ENCODE peak calls at places on chromosomes 12 and 14, in six cellular contexts. X, W, Z, O, U and V are unnamed samples.

GRCh38 chr12:71216725-71217579 is 59.2 kb upstream of the TSPAN8 start:
- DNase-seq in U (peak), X (peak), W (peak), O (peak), Z (peak), V (peak)

GRCh38 chr12:59929091-59929490 is 333.3 kb downstream of the SLC16A7 start:
- DNase-seq in X (peak), Z (no peak), O (no peak), U (no peak), W (no peak), V (no peak)

GRCh38 chr14:81366259-81366658 is 33.9 kb downstream of the STON2 start:
- DNase-seq in Z (no peak), W (peak), X (peak), U (no peak), O (no peak), V (no peak)

GRCh38 chr14:76698191-76698590 is 63.1 kb upstream of the VASH1 start:
- DNase-seq in O (no peak), W (peak), Z (no peak), X (no peak), U (no peak), V (no peak)

GRCh38 chr12:46483572-46484395 is 111.2 kb upstream of the SLC38A2 start:
- DNase-seq in X (peak), U (no peak), Z (no peak), W (no peak), O (no peak), V (no peak)

GRCh38 chr12:78269620-78270019 is 438.9 kb downstream of the NAV3 start:
- DNase-seq in W (no peak), O (no peak), Z (no peak), X (no peak), U (no peak), V (no peak)

GRCh38 chr14:79318371-79318770 is 892.9 kb downstream of the DIO2 start:
- DNase-seq in O (no peak), U (no peak), X (no peak), Z (no peak), W (no peak), V (no peak)

GRCh38 chr12:86226481-86226880 is 29.7 kb downstream of the MGAT4C start:
- DNase-seq in X (no peak), O (no peak), W (no peak), Z (no peak), U (no peak), V (no peak)

GRCh38 chr12:68773582-68773981 is 27.6 kb downstream of the SLC35E3 start:
- DNase-seq in U (no peak), W (no peak), X (no peak), Z (no peak), O (no peak), V (no peak)

GRCh38 chr14:31913370-31913769 is 163.7 kb upstream of the ARHGAP5 start:
- DNase-seq in U (no peak), W (no peak), O (no peak), X (no peak), Z (no peak), V (no peak)

GRCh38 chr14:98173291-98173690 is 1098.7 kb downstream of the BCL11B start:
- DNase-seq in X (no peak), U (no peak), O (no peak), Z (no peak), W (no peak), V (peak)

GRCh38 chr12:113069751-113070116 is 13.2 kb downstream of the DTX1 start:
- DNase-seq in U (no peak), W (no peak), X (no peak), Z (no peak), O (no peak), V (no peak)

GRCh38 chr12:113072136-113072535 is 15.6 kb downstream of the DTX1 start:
- DNase-seq in O (no peak), Z (no peak), U (no peak), W (no peak), X (peak), V (no peak)

GRCh38 chr12:113071063-113071426 is 14.5 kb downstream of the DTX1 start:
- DNase-seq in W (no peak), Z (no peak), O (no peak), X (no peak), U (no peak), V (no peak)

GRCh38 chr12:113070117-113070906 is 13.8 kb downstream of the DTX1 start:
- DNase-seq in X (no peak), W (no peak), Z (no peak), O (no peak), U (no peak), V (no peak)

DNA sequence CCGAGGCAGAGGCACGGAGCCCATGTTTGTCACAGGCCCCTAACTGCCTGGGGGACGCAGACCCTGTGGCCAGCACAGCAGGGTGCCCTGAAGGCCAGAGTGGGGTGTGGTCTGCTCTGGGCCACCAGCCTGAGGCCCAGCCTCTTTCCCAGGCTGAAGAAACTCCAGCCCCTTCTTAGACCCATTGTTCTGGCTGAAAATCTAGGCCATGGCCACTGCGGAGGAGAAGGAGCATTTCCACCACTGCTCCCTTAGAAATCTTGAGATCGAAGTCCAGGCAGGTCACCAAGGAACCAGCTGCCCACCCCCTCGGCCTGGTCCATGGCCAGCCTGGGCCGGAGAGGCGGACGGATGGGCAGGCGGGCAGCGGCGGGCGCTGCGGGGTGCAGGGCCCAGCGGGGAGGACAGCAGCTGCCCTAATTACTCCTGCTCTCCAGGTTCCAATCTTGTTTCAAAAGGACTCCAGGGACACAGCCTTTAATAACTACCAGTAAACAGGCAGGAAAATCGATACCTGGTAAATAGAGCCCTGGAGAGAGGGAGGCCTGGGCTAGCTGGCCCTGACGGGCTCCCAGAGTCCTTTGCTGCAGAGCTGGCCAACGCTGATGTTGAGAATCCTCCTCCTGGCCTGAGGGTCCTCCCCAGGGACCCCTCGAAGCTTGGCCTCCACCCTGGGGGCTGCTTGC is 15.0 kb downstream of the DTX1 start:
- DNase-seq in X (no peak), Z (no peak), W (peak), O (no peak), U (no peak), V (no peak)
- H3K9ac ChIP-seq in X (no peak), Z (no peak), W (no peak), O (no peak), U (no peak), V (no peak)

GRCh38 chr12:130850418-130851021 is 11.5 kb upstream of the STX2 start:
- DNase-seq in U (no peak), W (peak), X (no peak), Z (no peak), O (no peak), V (no peak)
- H3K9ac ChIP-seq in U (no peak), W (no peak), X (no peak), Z (no peak), O (no peak), V (no peak)

DNA sequence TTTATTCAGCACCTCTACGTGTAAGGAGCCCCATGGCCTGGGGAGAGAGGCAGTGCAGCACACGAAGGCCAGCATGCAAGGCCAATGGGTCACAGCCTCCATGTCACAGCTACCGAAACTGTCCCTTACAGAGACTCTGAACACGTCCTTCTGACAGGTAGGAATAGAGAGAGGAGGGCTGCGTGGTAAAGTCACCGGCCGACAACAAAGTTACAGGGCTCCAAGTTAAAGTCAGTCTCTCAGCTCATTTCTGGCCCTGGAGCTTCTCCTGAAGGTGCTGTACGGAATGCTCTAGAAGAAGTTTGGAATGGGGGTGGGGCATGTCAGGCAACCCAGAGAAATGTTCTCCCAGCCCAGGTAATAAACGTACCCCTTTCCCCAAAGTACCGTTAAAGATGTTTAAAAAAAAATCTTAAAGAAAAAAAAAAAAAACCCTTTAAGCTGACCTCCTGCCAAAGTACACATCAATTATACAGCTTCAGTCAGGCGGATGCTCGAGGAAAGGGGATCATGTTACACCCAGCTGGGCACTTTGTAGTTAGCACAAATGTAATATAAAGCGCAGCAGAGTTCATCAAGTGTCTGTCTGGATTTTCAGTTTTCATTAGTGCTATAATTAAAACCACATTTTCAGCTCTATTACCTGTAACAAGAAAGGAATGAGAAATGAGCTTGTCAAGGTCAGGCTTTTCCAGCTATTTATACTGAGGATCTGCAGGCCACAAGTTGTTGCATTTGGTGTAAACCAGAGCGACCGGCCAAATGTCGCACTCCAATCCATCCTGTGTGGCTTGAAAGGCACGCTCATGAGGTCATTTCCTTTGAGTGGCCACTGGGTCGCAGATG is 53.3 kb upstream of the CDKN3 start:
- DNase-seq in U (no peak), X (peak), W (no peak), O (no peak), Z (no peak), V (no peak)
- H3K9ac ChIP-seq in U (peak), X (no peak), W (no peak), O (no peak), Z (no peak), V (no peak)

GRCh38 chr12:55703976-55704761 is 3.5 kb downstream of the ITGA7 start:
- DNase-seq in X (no peak), Z (no peak), O (no peak), W (no peak), U (no peak), V (no peak)
- H3K9ac ChIP-seq in X (no peak), Z (no peak), O (no peak), W (no peak), U (no peak), V (no peak)

GRCh38 chr12:106226884-106227640 is 20.8 kb downstream of the CKAP4 start:
- DNase-seq in U (peak), W (peak), Z (peak), X (peak), O (peak), V (peak)
- H3K9ac ChIP-seq in U (no peak), W (no peak), Z (no peak), X (peak), O (no peak), V (no peak)

DNA sequence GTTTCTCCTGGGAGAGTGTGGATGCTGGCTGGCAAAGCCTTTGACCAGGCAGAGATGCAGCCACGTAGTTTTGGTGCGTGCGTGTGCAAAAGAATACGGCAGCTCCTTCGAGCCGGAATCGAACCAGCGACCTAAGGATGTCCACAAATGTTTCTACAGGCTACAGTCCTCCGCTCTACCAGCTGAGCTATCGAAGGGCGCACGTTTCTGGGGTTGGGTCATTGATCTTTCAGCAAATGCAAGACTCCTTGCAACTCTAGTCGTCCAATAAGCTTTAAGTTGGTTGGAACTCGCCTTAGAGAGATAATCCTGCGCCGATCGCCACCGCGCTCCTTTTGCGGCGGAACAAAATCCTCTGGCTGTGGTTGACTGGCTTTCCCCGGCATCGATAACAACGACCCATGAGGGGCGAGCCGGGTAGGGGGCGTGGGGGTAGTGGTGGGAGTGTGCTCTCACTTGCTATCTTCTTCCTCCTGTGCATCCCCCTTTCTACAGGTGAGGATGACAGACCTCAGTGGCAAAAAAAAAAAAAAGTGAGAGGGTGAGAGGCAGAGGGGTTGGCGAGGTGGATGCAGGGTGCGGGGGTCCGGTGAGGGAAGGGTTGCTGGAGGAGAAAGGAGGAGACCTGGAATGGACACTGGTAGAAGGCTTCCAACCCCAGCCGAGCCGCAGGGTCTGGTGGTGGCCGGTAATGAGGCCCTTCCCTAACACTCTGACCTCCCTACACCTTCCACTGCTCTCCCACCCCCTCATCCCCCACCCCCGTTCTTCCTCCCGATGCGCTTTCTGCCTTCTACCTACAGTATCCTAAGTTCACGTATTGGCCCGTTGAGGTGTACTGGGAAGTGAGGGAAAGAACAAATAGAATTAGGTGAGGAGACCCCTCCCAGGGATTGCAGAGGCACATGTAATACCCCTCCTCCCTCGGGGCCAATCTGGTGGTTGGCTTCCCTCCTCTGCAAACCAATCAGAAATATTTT is 11.8 kb upstream of the OR6S1 start:
- DNase-seq in X (no peak), Z (peak), W (peak), U (no peak), O (peak), V (no peak)
- H3K9ac ChIP-seq in X (no peak), Z (no peak), W (peak), U (no peak), O (peak), V (no peak)

DNA sequence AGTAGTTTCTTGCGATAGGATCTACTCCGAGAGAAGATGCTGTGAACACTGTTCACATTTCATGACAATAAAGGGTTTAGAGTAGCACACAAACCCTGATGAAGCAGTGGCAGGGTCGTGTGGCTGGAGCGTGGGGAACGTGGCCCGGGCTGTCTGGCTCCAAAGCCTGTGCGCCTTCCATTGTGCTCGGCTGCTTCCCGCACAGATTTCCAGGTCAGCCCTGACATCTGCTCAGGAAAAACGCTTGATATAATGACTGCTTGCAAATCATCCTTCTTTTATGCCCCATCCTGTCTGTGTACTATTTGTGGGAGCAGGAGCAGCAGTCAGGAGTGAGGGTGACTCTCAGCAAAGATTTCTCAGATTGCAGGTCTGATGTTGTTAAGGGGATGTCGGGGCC is 78.6 kb downstream of the EML1 start:
- DNase-seq in Z (no peak), X (no peak), W (no peak), O (no peak), U (no peak), V (no peak)
- H3K9ac ChIP-seq in Z (no peak), X (no peak), W (no peak), O (no peak), U (no peak), V (no peak)

DNA sequence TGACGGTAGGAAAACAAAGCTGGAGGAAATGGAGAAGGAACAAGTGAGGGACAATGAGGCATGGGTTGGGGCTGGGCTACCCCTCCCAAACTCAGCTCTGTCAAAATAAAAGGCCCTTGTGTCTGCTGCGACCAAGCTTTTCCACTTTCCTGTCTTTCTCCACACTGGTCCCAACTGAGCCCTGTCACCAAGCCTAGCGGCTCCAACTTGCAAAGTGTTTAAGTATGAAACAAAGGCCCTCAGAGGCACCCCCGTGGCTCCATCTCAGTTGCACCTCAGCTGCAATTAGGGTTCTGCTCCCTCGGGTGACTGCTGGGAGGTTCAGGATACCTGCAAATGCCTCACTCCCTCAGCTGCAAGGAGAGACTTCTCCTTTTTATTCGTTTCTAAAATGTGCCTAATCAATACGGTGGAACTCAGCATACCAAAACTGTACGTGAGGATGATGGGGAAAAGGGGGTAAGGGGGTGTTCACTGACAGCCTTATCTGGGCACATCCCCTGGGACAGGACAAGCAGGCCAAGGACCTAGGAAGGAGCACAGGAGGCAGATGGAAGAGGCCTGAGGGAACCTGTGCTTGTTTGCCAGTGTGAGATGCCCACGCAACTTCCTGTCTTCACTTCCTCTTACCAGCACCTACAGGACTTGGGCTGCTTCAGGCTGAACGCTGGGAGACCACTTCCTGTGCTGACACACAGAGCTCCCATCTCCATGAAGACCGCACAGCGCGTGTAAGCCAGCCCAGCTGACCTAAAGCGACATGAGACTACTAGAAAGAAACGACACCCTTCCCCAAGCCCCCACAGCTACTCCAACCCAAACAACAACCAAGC is 8.9 kb downstream of the VAMP1 start:
- DNase-seq in X (no peak), U (no peak), W (no peak), Z (no peak), O (no peak), V (peak)
- H3K9ac ChIP-seq in X (no peak), U (peak), W (no peak), Z (no peak), O (no peak), V (peak)

DNA sequence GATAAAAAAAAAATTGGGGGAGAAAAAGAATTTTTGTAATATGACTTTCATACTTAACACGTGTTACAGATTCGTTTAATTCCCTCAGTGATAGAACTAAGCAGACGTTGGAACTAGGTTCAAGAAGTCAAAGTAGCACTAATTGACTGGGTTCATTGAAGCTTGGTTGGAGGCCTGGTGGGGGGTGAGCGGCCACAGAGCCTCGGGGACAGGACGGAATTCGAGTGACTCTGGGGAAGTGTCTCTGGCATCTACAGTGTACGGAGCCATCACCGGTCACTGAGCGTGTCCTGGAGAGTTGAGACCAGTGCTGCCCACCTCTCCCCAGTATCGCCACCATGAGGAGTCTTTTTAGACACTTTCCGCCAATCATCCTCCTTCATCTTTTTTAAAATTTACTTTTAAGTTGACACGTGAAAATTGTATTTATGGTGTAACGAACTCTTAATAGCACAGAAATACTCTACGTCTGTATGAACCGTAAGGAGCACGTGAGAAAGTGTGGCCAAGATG is 1.3 kb downstream of the ZFYVE21 start:
- DNase-seq in W (no peak), Z (no peak), O (no peak), X (no peak), U (no peak), V (no peak)
- H3K9ac ChIP-seq in W (peak), Z (peak), O (peak), X (peak), U (no peak), V (no peak)